ENCODE peak calls at places on chromosomes 1 and 21, in ten cellular contexts. W is prostate gland, S is HL-60, V is A172, B is cardiac fibroblast, Z is GM04504, U is ACHN, I is fibroblast of lung, A is anterior cingulate cortex, K is hepatic stellate cell. G is an unnamed sample.

GRCh38 chr1:27968692-27969091 is 8.9 kb downstream of the XKR8 start:
- DNase-seq in W (peak), S (no peak), V (peak), B (peak), Z (peak), U (peak), I (peak), A (no peak), K (peak), G (no peak)

GRCh38 chr1:1799716-1800115 is 21.4 kb upstream of the NADK start:
- DNase-seq in W (no peak), S (no peak), V (no peak), B (no peak), Z (no peak), U (no peak), I (no peak), A (no peak), K (no peak), G (no peak)

GRCh38 chr1:26730695-26731094 is 34.9 kb downstream of the ARID1A start:
- DNase-seq in W (no peak), S (no peak), V (no peak), B (no peak), Z (no peak), U (no peak), I (peak), A (no peak), K (peak), G (no peak)

GRCh38 chr1:15950763-15951295 is 25.1 kb downstream of the ZBTB17 start:
- DNase-seq in W (no peak), S (peak), V (peak), B (peak), Z (no peak), U (no peak), I (peak), A (no peak), K (no peak), G (no peak)

GRCh38 chr1:13922440-13922839 is 222.5 kb downstream of the PRDM2 start:
- DNase-seq in W (no peak), S (no peak), V (peak), B (no peak), Z (no peak), U (no peak), I (no peak), A (peak), K (no peak), G (no peak)

GRCh38 chr1:40625076-40625475 is 40.4 kb downstream of the RIMS3 start:
- DNase-seq in W (no peak), S (no peak), V (no peak), B (peak), Z (no peak), U (peak), I (no peak), A (peak), K (no peak), G (peak)

GRCh38 chr1:10450156-10450801 is 448 bp downstream of the CORT start:
- DNase-seq in W (no peak), S (no peak), V (no peak), B (no peak), Z (no peak), U (no peak), I (no peak), A (no peak), K (no peak), G (no peak)

GRCh38 chr1:229409616-229410369 is 24.1 kb downstream of the ACTA1 start:
- DNase-seq in W (no peak), S (no peak), V (no peak), B (no peak), Z (no peak), U (no peak), I (no peak), A (no peak), K (no peak), G (peak)

GRCh38 chr1:48109390-48110009 is 112.3 kb upstream of the TRABD2B start:
- DNase-seq in W (peak), S (peak), V (peak), B (peak), Z (peak), U (peak), I (peak), A (no peak), K (peak), G (no peak)

GRCh38 chr1:28755701-28756100 is 19.0 kb downstream of the YTHDF2 start:
- DNase-seq in W (no peak), S (no peak), V (no peak), B (peak), Z (no peak), U (no peak), I (peak), A (no peak), K (no peak), G (no peak)

GRCh38 chr1:186102559-186103148 is 272.4 kb downstream of the TPR start:
- DNase-seq in W (no peak), S (no peak), V (peak), B (peak), Z (peak), U (peak), I (peak), A (no peak), K (peak), G (no peak)

GRCh38 chr1:27522148-27522859 is 32.3 kb upstream of the WASF2 start:
- DNase-seq in W (peak), S (no peak), V (no peak), B (no peak), Z (no peak), U (no peak), I (peak), A (peak), K (no peak), G (no peak)

GRCh38 chr1:102852583-102852982 is 255.7 kb downstream of the COL11A1 start:
- DNase-seq in W (no peak), S (no peak), V (no peak), B (no peak), Z (no peak), U (no peak), I (no peak), A (no peak), K (no peak), G (no peak)

GRCh38 chr1:18738126-18738525 is 107.5 kb downstream of the PAX7 start:
- DNase-seq in W (no peak), S (no peak), V (no peak), B (no peak), Z (no peak), U (no peak), I (no peak), A (no peak), K (no peak), G (no peak)

GRCh38 chr1:156616463-156616862 is 2.8 kb upstream of the HAPLN2 start:
- DNase-seq in W (peak), S (no peak), V (peak), B (peak), Z (no peak), U (no peak), I (peak), A (peak), K (peak), G (no peak)

GRCh38 chr1:48039088-48040049 is 42.2 kb upstream of the TRABD2B start:
- DNase-seq in W (no peak), S (no peak), V (no peak), B (peak), Z (no peak), U (peak), I (peak), A (no peak), K (no peak), G (no peak)

GRCh38 chr1:88655685-88656299 is 28.3 kb upstream of the PKN2 start:
- DNase-seq in W (no peak), S (no peak), V (peak), B (peak), Z (no peak), U (peak), I (peak), A (no peak), K (peak), G (no peak)

GRCh38 chr21:46065215-46065992 is 32.5 kb upstream of the COL6A2 start:
- DNase-seq in W (no peak), S (no peak), V (no peak), B (peak), Z (peak), U (no peak), I (peak), A (no peak), K (peak), G (peak)

GRCh38 chr21:36882776-36883175 is 83.7 kb downstream of the HLCS start:
- DNase-seq in W (no peak), S (no peak), V (no peak), B (no peak), Z (no peak), U (no peak), I (peak), A (no peak), K (no peak), G (no peak)

GRCh38 chr1:25360596-25361581 is 22.8 kb downstream of the TMEM50A start:
- DNase-seq in W (no peak), S (no peak), V (peak), B (peak), Z (peak), U (peak), I (peak), A (no peak), K (peak), G (no peak)

GRCh38 chr1:223847781-223848345 is 2.1 kb upstream of the TP53BP2 start:
- DNase-seq in W (no peak), S (no peak), V (no peak), B (no peak), Z (no peak), U (no peak), I (no peak), A (no peak), K (no peak), G (no peak)

GRCh38 chr1:243263824-243264223 is 8.0 kb downstream of the SDCCAG8 start:
- DNase-seq in W (no peak), S (no peak), V (no peak), B (no peak), Z (no peak), U (no peak), I (peak), A (no peak), K (no peak), G (no peak)

GRCh38 chr1:228367798-228368791 is 38.5 kb downstream of the TRIM11 start:
- DNase-seq in W (no peak), S (no peak), V (peak), B (no peak), Z (no peak), U (no peak), I (no peak), A (no peak), K (no peak), G (peak)

GRCh38 chr1:230120949-230121381 is 53.9 kb downstream of the GALNT2 start:
- DNase-seq in W (no peak), S (no peak), V (no peak), B (no peak), Z (no peak), U (peak), I (no peak), A (no peak), K (no peak), G (no peak)

GRCh38 chr1:182430263-182431068 is 19.5 kb upstream of the RGSL1 start:
- DNase-seq in W (no peak), S (peak), V (peak), B (peak), Z (no peak), U (no peak), I (peak), A (no peak), K (no peak), G (no peak)

GRCh38 chr1:172417552-172417951 is 2.9 kb upstream of the C1orf105 start:
- DNase-seq in W (no peak), S (no peak), V (peak), B (no peak), Z (no peak), U (peak), I (peak), A (no peak), K (no peak), G (no peak)

GRCh38 chr1:29527314-29528004 is 291.1 kb downstream of the PTPRU start:
- DNase-seq in W (no peak), S (no peak), V (no peak), B (no peak), Z (no peak), U (no peak), I (no peak), A (no peak), K (no peak), G (no peak)

GRCh38 chr1:9797049-9797448 is 26.7 kb downstream of the CLSTN1 start:
- DNase-seq in W (no peak), S (no peak), V (no peak), B (no peak), Z (no peak), U (no peak), I (no peak), A (no peak), K (no peak), G (no peak)

GRCh38 chr21:25490742-25491141 is 116.5 kb downstream of the MRPL39 start:
- DNase-seq in W (no peak), S (no peak), V (no peak), B (no peak), Z (no peak), U (no peak), I (no peak), A (no peak), K (no peak), G (no peak)

G was measured in H9.